ENCODE peak calls at places on chromosomes 13 and 19, in ten cellular contexts. D, N, W, R, O, E, G, U, B and A are unnamed samples.

GRCh38 chr13:24038405-24038804 is 122.1 kb upstream of the SPATA13 start:
- DNase-seq in D (no peak), N (peak), W (no peak), R (no peak), O (no peak), E (peak), G (peak), U (no peak), B (no peak), A (no peak)

GRCh38 chr13:106534844-106535551 is 464 bp downstream of the EFNB2 start:
- DNase-seq in D (no peak), N (peak), W (peak), R (no peak), O (no peak), E (peak), G (no peak), U (no peak), B (peak), A (peak)

GRCh38 chr13:40152145-40152544 is 496.7 kb downstream of the COG6 start:
- DNase-seq in D (peak), N (peak), W (no peak), R (no peak), O (no peak), E (peak), G (no peak), U (no peak), B (no peak), A (peak)

GRCh38 chr19:48152552-48152951 is 17.6 kb downstream of the LIG1 start:
- DNase-seq in D (peak), N (peak), W (peak), R (peak), O (peak), E (peak), G (peak), U (peak), B (peak), A (peak)

GRCh38 chr13:51035469-51035868 is 75.6 kb downstream of the C13orf42 start:
- DNase-seq in D (no peak), N (no peak), W (no peak), R (no peak), O (no peak), E (no peak), G (no peak), U (no peak), B (no peak), A (no peak)

GRCh38 chr13:88761145-88761544 is 1090.0 kb downstream of the SLITRK5 start:
- DNase-seq in D (no peak), N (no peak), W (no peak), R (no peak), O (no peak), E (no peak), G (no peak), U (no peak), B (no peak), A (no peak)

GRCh38 chr13:21046203-21046602 is 15.2 kb downstream of the LATS2 start:
- DNase-seq in D (no peak), N (no peak), W (no peak), R (no peak), O (no peak), E (no peak), G (no peak), U (no peak), B (no peak), A (no peak)

GRCh38 chr13:76884571-76885202 is 1.5 kb downstream of the KCTD12 start:
- DNase-seq in D (no peak), N (peak), W (no peak), R (no peak), O (no peak), E (peak), G (no peak), U (no peak), B (peak), A (no peak)

GRCh38 chr19:3494051-3494450 is 6.4 kb downstream of the DOHH start:
- DNase-seq in D (no peak), N (no peak), W (peak), R (peak), O (no peak), E (no peak), G (no peak), U (no peak), B (no peak), A (peak)

GRCh38 chr13:72983085-72983768 is 75.6 kb upstream of the KLF5 start:
- DNase-seq in D (no peak), N (peak), W (no peak), R (no peak), O (no peak), E (no peak), G (peak), U (no peak), B (no peak), A (no peak)

GRCh38 chr13:107210216-107211010 is 642.5 kb upstream of the ARGLU1 start:
- DNase-seq in D (no peak), N (peak), W (no peak), R (no peak), O (no peak), E (peak), G (no peak), U (no peak), B (no peak), A (no peak)

GRCh38 chr13:19781526-19781925 is 1.2 kb downstream of the PSPC1 start:
- DNase-seq in D (no peak), N (no peak), W (no peak), R (no peak), O (no peak), E (peak), G (peak), U (no peak), B (peak), A (no peak)

GRCh38 chr19:6776999-6777398 is 4.5 kb downstream of the VAV1 start:
- DNase-seq in D (no peak), N (no peak), W (no peak), R (no peak), O (no peak), E (no peak), G (no peak), U (no peak), B (no peak), A (no peak)

GRCh38 chr13:23466144-23467002 is 32.9 kb upstream of the SACS start:
- DNase-seq in D (peak), N (peak), W (peak), R (peak), O (peak), E (peak), G (peak), U (peak), B (peak), A (peak)

GRCh38 chr19:4518345-4519171 is at the start of gene PLIN4:
- DNase-seq in D (no peak), N (peak), W (no peak), R (no peak), O (peak), E (no peak), G (no peak), U (no peak), B (peak), A (peak)

GRCh38 chr13:67877031-67877430 is 646.9 kb upstream of the PCDH9 start:
- DNase-seq in D (no peak), N (no peak), W (no peak), R (no peak), O (no peak), E (no peak), G (no peak), U (no peak), B (no peak), A (no peak)

GRCh38 chr19:18879579-18880373 is 16.2 kb downstream of the CERS1 start:
- DNase-seq in D (peak), N (no peak), W (no peak), R (no peak), O (no peak), E (peak), G (peak), U (no peak), B (no peak), A (no peak)

GRCh38 chr13:52617070-52618060 is 24.9 kb upstream of the HNRNPA1L2 start:
- DNase-seq in D (peak), N (peak), W (peak), R (peak), O (peak), E (peak), G (peak), U (peak), B (peak), A (peak)
- TF ChIP-seq POLR2A in D (no peak), N (peak), W (no peak), R (peak), O (peak), E (peak), G (peak), U (no peak), B (no peak), A (peak)

GRCh38 chr19:47094557-47095517 is 18.7 kb downstream of the ZC3H4 start:
- DNase-seq in D (no peak), N (no peak), W (no peak), R (no peak), O (no peak), E (no peak), G (peak), U (no peak), B (no peak), A (no peak)
- TF ChIP-seq POLR2A in D (no peak), N (no peak), W (no peak), R (no peak), O (no peak), E (no peak), G (peak), U (no peak), B (no peak), A (no peak)

GRCh38 chr19:1490311-1491113 is at the start of gene PCSK4:
- DNase-seq in D (peak), N (peak), W (peak), R (peak), O (peak), E (peak), G (peak), U (peak), B (peak), A (peak)
- TF ChIP-seq POLR2A in D (peak), N (no peak), W (no peak), R (no peak), O (no peak), E (peak), G (peak), U (no peak), B (no peak), A (peak)

GRCh38 chr19:2478324-2478755 is 2.4 kb downstream of the GADD45B start:
- DNase-seq in D (no peak), N (peak), W (peak), R (no peak), O (peak), E (peak), G (peak), U (peak), B (peak), A (no peak)
- TF ChIP-seq POLR2A in D (no peak), N (no peak), W (no peak), R (peak), O (no peak), E (no peak), G (peak), U (no peak), B (no peak), A (no peak)

GRCh38 chr19:11530432-11530831 is 1.5 kb upstream of the ECSIT start:
- DNase-seq in D (peak), N (peak), W (peak), R (no peak), O (peak), E (peak), G (peak), U (no peak), B (peak), A (peak)

GRCh38 chr19:11534538-11534937 is 4.1 kb upstream of the CNN1 start:
- DNase-seq in D (no peak), N (no peak), W (no peak), R (no peak), O (no peak), E (no peak), G (no peak), U (no peak), B (no peak), A (no peak)

GRCh38 chr19:11528551-11529341 is at the start of gene ECSIT:
- DNase-seq in D (peak), N (peak), W (peak), R (peak), O (peak), E (peak), G (peak), U (peak), B (peak), A (peak)
- TF ChIP-seq POLR2A in D (peak), N (peak), W (no peak), R (peak), O (peak), E (no peak), G (peak), U (peak), B (peak), A (no peak)

GRCh38 chr19:41294393-41294792 is 15.6 kb upstream of the CCDC97 start:
- DNase-seq in D (no peak), N (no peak), W (no peak), R (no peak), O (no peak), E (no peak), G (no peak), U (no peak), B (peak), A (no peak)
- TF ChIP-seq POLR2A in D (no peak), N (no peak), W (no peak), R (no peak), O (no peak), E (no peak), G (no peak), U (no peak), B (no peak), A (no peak)

DNA sequence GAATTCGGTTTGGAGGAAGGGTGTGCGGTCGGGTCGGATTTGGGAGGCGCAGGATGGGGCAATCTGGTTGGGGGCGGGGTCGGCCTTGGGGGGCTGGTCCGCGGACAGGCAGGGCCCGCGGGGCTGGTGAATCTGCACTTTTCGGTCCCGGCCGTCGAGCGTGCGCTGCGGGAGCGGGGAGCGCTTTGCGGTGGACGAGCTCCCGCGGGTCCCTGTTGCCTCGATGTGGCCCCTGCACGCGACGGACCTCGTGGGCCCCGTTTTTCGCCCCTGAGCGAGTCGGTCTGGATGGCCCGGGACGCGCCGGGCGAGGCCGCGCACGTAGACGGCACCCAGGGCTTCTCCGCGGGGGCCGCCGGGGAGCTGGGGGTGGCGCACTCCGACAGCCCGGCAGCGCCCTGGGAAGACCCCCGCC is 11.8 kb downstream of the PEAK3 start:
- DNase-seq in D (no peak), N (no peak), W (peak), R (no peak), O (no peak), E (no peak), G (peak), U (no peak), B (peak), A (no peak)
- TF ChIP-seq POLR2A in D (no peak), N (no peak), W (no peak), R (no peak), O (no peak), E (peak), G (no peak), U (no peak), B (no peak), A (no peak)

DNA sequence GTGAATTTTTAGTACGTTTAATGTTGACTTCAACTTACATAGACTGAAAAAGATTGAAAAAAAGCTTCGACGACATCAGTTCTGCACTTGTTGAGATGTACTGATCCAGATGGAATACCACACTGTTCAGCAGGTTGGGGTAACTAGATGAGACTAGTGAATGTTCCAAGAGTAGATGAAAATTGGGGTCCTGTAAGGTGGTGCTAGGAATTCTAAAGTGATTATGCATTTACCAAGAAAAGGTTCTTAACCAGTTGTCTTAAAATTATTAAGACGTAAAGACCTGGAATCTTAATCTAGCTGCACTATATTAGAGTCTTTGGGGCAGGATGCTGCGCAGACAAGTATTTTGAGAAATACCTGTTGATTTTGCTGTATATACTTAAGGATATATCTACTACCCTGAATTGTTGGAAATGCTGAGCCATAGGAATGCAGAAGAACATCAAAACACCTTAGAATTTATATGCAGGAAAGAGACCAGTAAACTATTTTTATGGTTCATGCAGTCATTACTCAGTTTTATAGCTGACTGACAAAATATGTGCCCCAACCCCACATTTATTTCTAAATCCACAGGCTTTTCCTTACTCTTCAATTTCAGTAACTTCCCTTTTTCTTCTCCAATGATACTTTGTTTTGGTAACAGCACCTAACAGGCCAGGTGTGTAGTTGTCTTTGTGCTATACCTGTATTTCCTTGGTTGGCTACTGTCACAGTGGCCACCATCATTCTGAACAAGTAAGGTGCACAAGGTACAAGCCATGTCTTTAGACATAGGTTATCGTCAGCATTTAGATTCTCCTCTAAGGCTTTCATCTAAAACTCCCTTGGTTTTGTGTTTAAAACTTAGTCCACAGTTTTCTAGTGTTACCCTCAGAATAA is 8.6 kb downstream of the MIR17HG start:
- DNase-seq in D (no peak), N (no peak), W (no peak), R (no peak), O (no peak), E (no peak), G (no peak), U (no peak), B (no peak), A (no peak)
- TF ChIP-seq POLR2A in D (no peak), N (no peak), W (no peak), R (peak), O (no peak), E (peak), G (no peak), U (no peak), B (no peak), A (no peak)

GRCh38 chr19:16584825-16585801 is 12.9 kb upstream of the SLC35E1 start:
- DNase-seq in D (no peak), N (no peak), W (no peak), R (no peak), O (no peak), E (no peak), G (no peak), U (no peak), B (no peak), A (no peak)

GRCh38 chr19:16581145-16581970 is 9.1 kb upstream of the SLC35E1 start:
- DNase-seq in D (no peak), N (no peak), W (no peak), R (no peak), O (no peak), E (no peak), G (no peak), U (no peak), B (no peak), A (no peak)

GRCh38 chr19:16585808-16586476 is 13.7 kb upstream of the SLC35E1 start:
- DNase-seq in D (no peak), N (peak), W (no peak), R (no peak), O (no peak), E (no peak), G (peak), U (no peak), B (no peak), A (no peak)

GRCh38 chr19:16581971-16582343 is 9.7 kb upstream of the SLC35E1 start:
- DNase-seq in D (no peak), N (peak), W (no peak), R (no peak), O (no peak), E (no peak), G (no peak), U (no peak), B (no peak), A (peak)

GRCh38 chr19:16582486-16583261 is 10.5 kb upstream of the SLC35E1 start:
- DNase-seq in D (no peak), N (no peak), W (no peak), R (no peak), O (no peak), E (no peak), G (no peak), U (no peak), B (no peak), A (no peak)
- TF ChIP-seq POLR2A in D (no peak), N (no peak), W (no peak), R (no peak), O (no peak), E (no peak), G (no peak), U (no peak), B (no peak), A (no peak)